ENCODE peak calls at places on chromosomes 3 and 15, in six cellular contexts. A is BJ, U is HFFc6, F is RWPE1, X is cardiac fibroblast, R is GM10248. O is an unnamed sample.
A peak's percentile ranks its signal among the peaks of the same experiment; 100 is the strongest.

GRCh38 chr15:85541744-85542143 is 161.3 kb downstream of the AKAP13 start:
- DNase-seq in A (no peak), F (no peak), R (peak; percentile 41), U (no peak), X (no peak), O (no peak)

GRCh38 chr3:182710557-182711157 is 82.6 kb upstream of the ATP11B start:
- DNase-seq in A (no peak), R (peak; percentile 56), F (peak; percentile 30), U (peak; percentile 27), X (peak; percentile 45), O (no peak)

GRCh38 chr15:90710436-90710835 is 6.7 kb upstream of the BLM start:
- DNase-seq in U (no peak), F (peak; percentile 27), X (peak; percentile 5), A (no peak), R (no peak), O (peak; percentile 44)

GRCh38 chr3:101807884-101808283 is 28.9 kb downstream of the NXPE3 start:
- DNase-seq in U (no peak), X (no peak), R (no peak), F (no peak), A (no peak), O (no peak)

GRCh38 chr15:94791008-94791407 is 559.6 kb downstream of the MCTP2 start:
- DNase-seq in A (no peak), X (no peak), F (peak; percentile 80), U (no peak), R (no peak), O (no peak)

GRCh38 chr15:54559405-54560064 is 581.3 kb downstream of the UNC13C start:
- DNase-seq in R (no peak), X (no peak), U (no peak), F (no peak), A (no peak), O (no peak)

GRCh38 chr3:14844386-14845170 is 25.8 kb downstream of the FGD5 start:
- DNase-seq in A (no peak), R (no peak), X (no peak), U (no peak), F (no peak), O (no peak)

GRCh38 chr15:70419046-70419445 is 321.3 kb upstream of the TLE3 start:
- DNase-seq in A (no peak), R (no peak), X (no peak), U (no peak), F (no peak), O (no peak)

GRCh38 chr3:135491478-135491877 is 474.1 kb upstream of the PPP2R3A start:
- DNase-seq in F (no peak), R (no peak), X (no peak), U (peak; percentile 43), A (no peak), O (no peak)

GRCh38 chr15:66772967-66773873 is 71.2 kb downstream of the SMAD6 start:
- DNase-seq in A (no peak), R (no peak), U (no peak), X (no peak), F (no peak), O (no peak)

GRCh38 chr15:65519781-65520299 is 2.4 kb upstream of the DPP8 start:
- DNase-seq in F (no peak), U (no peak), R (no peak), X (no peak), A (no peak), O (no peak)

GRCh38 chr3:151282921-151283320 is 4.6 kb upstream of the P2RY14 start:
- DNase-seq in U (peak; percentile 54), R (peak; percentile 50), A (no peak), X (peak; percentile 79), F (peak; percentile 64), O (no peak)

GRCh38 chr15:50496692-50497091 is 49.8 kb downstream of the USP50 start:
- DNase-seq in A (no peak), R (no peak), U (no peak), X (no peak), F (no peak), O (no peak)

GRCh38 chr3:109018828-109019227 is 65.1 kb upstream of the GUCA1C start:
- DNase-seq in R (no peak), U (peak; percentile 17), F (no peak), A (no peak), X (peak; percentile 2), O (no peak)

GRCh38 chr3:27357665-27358258 is 11.4 kb downstream of the NEK10 start:
- DNase-seq in U (peak; percentile 53), A (no peak), F (peak; percentile 20), X (peak; percentile 73), R (peak; percentile 48), O (no peak)

GRCh38 chr3:84738101-84738500 is 220.7 kb upstream of the CADM2 start:
- DNase-seq in X (no peak), U (no peak), F (no peak), A (no peak), R (no peak), O (no peak)

GRCh38 chr3:89474333-89475130 is 367.1 kb downstream of the EPHA3 start:
- DNase-seq in U (no peak), F (no peak), X (no peak), R (no peak), A (no peak), O (no peak)

DNA sequence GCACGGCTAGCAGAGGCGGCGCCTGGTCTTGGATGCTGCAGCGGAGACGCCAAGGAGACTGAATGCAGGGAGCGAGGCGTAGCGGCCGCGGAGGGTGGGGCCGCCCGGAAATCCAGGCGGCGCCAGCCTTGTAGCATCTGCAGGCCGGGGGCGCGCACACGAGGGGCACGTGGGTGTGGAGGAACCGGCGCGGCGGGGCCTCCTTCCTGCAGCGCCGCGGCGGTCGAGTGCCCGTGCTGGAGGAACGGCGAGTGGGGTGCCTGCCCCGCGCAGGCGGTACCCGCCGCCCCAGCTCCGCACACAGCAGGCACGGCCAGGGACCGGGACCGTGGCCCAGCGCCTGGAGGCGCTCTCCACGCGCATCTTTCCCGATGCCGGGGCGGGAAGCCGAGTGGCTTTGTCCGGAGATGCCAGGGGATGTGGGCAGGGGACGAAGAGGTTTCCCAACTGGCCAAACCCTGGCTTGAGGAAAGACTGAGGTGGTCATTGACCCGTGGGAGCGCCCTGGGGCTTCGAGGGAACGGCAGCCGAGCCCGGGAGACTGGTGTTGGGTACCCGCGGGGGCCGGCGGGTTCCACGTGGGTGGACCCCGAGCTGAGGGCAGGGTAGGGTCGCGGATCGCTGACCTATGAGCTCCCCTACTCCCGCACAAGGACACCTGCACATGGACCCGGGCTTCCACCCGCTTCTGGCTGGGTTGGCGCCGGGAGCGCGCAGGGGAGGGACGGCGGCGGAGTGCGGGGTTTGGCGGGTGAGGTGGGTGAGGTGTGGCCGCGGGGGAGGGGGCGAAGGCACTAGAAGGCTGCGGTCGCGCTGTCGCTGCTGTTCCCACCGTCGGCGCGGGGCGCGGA is 246.4 kb upstream of the TOPAZ1 start:
- DNase-seq in A (no peak), U (no peak), F (peak; percentile 20), X (peak; percentile 55), R (peak; percentile 48), O (no peak)
- TF ChIP-seq CTCF in A (peak; percentile 12), U (no peak), F (peak; percentile 25), X (no peak), R (peak; percentile 1), O (no peak)

GRCh38 chr3:17972476-17972875 is 230.0 kb upstream of the TBC1D5 start:
- DNase-seq in U (no peak), R (no peak), X (no peak), F (no peak), A (no peak), O (no peak)

GRCh38 chr3:17972889-17973558 is 230.6 kb upstream of the TBC1D5 start:
- DNase-seq in U (no peak), X (no peak), A (no peak), R (no peak), F (no peak), O (no peak)

GRCh38 chr3:17972030-17972429 is 229.6 kb upstream of the TBC1D5 start:
- DNase-seq in F (no peak), A (no peak), X (no peak), U (no peak), R (no peak), O (no peak)

GRCh38 chr3:17973559-17973906 is 231.1 kb upstream of the TBC1D5 start:
- DNase-seq in U (no peak), X (no peak), A (no peak), R (no peak), F (no peak), O (no peak)

GRCh38 chr3:17974206-17974841 is 231.9 kb upstream of the TBC1D5 start:
- DNase-seq in X (peak; percentile 27), F (peak; percentile 0), U (no peak), A (no peak), R (no peak), O (no peak)
- TF ChIP-seq CTCF in X (peak; percentile 37), F (no peak), U (peak; percentile 43), A (peak; percentile 36), R (no peak), O (peak; percentile 42)

GRCh38 chr15:31206386-31207174 is 105.1 kb upstream of the TRPM1 start:
- DNase-seq in X (peak; percentile 18), F (no peak), U (no peak), R (no peak), A (no peak), O (peak; percentile 62)
- TF ChIP-seq CTCF in X (peak; percentile 18), F (no peak), U (no peak), R (no peak), A (no peak), O (no peak)

GRCh38 chr3:131053021-131053420 is 26.3 kb downstream of the NEK11 start:
- DNase-seq in F (no peak), U (no peak), R (no peak), X (peak; percentile 49), A (no peak), O (no peak)
- TF ChIP-seq CTCF in F (peak; percentile 24), U (peak; percentile 73), R (no peak), X (peak; percentile 42), A (peak; percentile 32), O (peak; percentile 54)

GRCh38 chr3:29759021-29759359 is 478.1 kb downstream of the RBMS3 start:
- DNase-seq in X (peak; percentile 94), A (no peak), U (no peak), R (no peak), F (peak; percentile 3), O (no peak)

GRCh38 chr3:29763115-29763514 is 482.2 kb downstream of the RBMS3 start:
- DNase-seq in X (no peak), U (no peak), R (no peak), A (no peak), F (no peak), O (no peak)

GRCh38 chr3:29764059-29764458 is 483.2 kb downstream of the RBMS3 start:
- DNase-seq in X (peak; percentile 91), F (no peak), R (no peak), A (no peak), U (peak; percentile 32), O (no peak)

GRCh38 chr3:29759443-29760033 is 478.7 kb downstream of the RBMS3 start:
- DNase-seq in U (peak; percentile 11), R (no peak), X (peak; percentile 73), F (no peak), A (no peak), O (no peak)

GRCh38 chr3:29764603-29765254 is 483.9 kb downstream of the RBMS3 start:
- DNase-seq in X (peak; percentile 96), F (peak; percentile 26), A (no peak), U (peak; percentile 84), R (no peak), O (no peak)
- TF ChIP-seq CTCF in X (peak; percentile 78), F (peak; percentile 93), A (peak; percentile 68), U (peak; percentile 84), R (peak; percentile 27), O (peak; percentile 77)

O was measured in osteocyte.